ENCODE peak calls at places on chromosome 10, in seven cellular contexts. T, V, W, R, N, F and U are unnamed samples.

GRCh38 chr10:5561704-5562645 is 37.2 kb downstream of the CALML3 start:
- DNase-seq in T (no peak), V (no peak), W (no peak), R (no peak), N (no peak), F (no peak), U (no peak)

GRCh38 chr10:50384238-50384637 is 132.9 kb upstream of the ASAH2 start:
- DNase-seq in T (no peak), V (no peak), W (no peak), R (no peak), N (no peak), F (no peak), U (no peak)

GRCh38 chr10:80183436-80183835 is 21.9 kb downstream of the ANXA11 start:
- DNase-seq in T (no peak), V (no peak), W (no peak), R (no peak), N (no peak), F (no peak), U (no peak)

GRCh38 chr10:119588071-119588470 is 8.7 kb downstream of the TIAL1 start:
- DNase-seq in T (no peak), V (no peak), W (no peak), R (no peak), N (no peak), F (no peak), U (no peak)

GRCh38 chr10:120997313-120998102 is 146.3 kb downstream of the WDR11 start:
- DNase-seq in T (no peak), V (no peak), W (no peak), R (peak), N (no peak), F (no peak), U (no peak)

GRCh38 chr10:16384064-16384463 is 52.7 kb upstream of the PTER start:
- DNase-seq in T (no peak), V (no peak), W (no peak), R (no peak), N (no peak), F (no peak), U (no peak)

GRCh38 chr10:118669020-118669766 is 73.7 kb upstream of the PRLHR start:
- DNase-seq in T (peak), V (no peak), W (no peak), R (peak), N (no peak), F (no peak), U (peak)

GRCh38 chr10:13724484-13724883 is 137.7 kb downstream of the PRPF18 start:
- DNase-seq in T (peak), V (no peak), W (no peak), R (no peak), N (no peak), F (no peak), U (no peak)

GRCh38 chr10:122490786-122491680 is 29.7 kb downstream of the HTRA1 start:
- DNase-seq in T (no peak), V (no peak), W (no peak), R (no peak), N (peak), F (no peak), U (no peak)

GRCh38 chr10:119634219-119634544 is 17.0 kb upstream of the BAG3 start:
- DNase-seq in T (no peak), V (no peak), W (no peak), R (no peak), N (no peak), F (no peak), U (no peak)

GRCh38 chr10:46074547-46074946 is 28.5 kb upstream of the MSMB start:
- DNase-seq in T (no peak), V (no peak), W (no peak), R (no peak), N (no peak), F (no peak), U (no peak)